ENCODE peak calls at places on chromosomes 11 and 22, in seven cellular contexts. H, A, Q, B, L, N and R are unnamed samples.
A peak's percentile ranks its signal among the peaks of the same experiment; 100 is the strongest.

GRCh38 chr22:37162221-37163095 is 12.7 kb upstream of the IL2RB start:
- DNase-seq in H (no peak), A (peak; percentile 73), Q (no peak), B (no peak), L (no peak), N (no peak), R (no peak)

GRCh38 chr11:124442442-124442841 is 3.1 kb downstream of the OR8B8 start:
- DNase-seq in H (no peak), A (no peak), Q (no peak), B (no peak), L (no peak), N (no peak), R (no peak)

GRCh38 chr11:71381781-71382505 is 66.2 kb downstream of the DHCR7 start:
- DNase-seq in H (no peak), A (no peak), Q (no peak), B (no peak), L (no peak), N (no peak), R (no peak)

GRCh38 chr11:19511413-19512183 is 201.0 kb upstream of the NAV2 start:
- DNase-seq in H (peak; percentile 62), A (no peak), Q (no peak), B (no peak), L (peak; percentile 62), N (peak; percentile 36), R (no peak)

GRCh38 chr11:1150769-1151365 is 6.9 kb upstream of the MUC5AC start:
- DNase-seq in H (no peak), A (no peak), Q (no peak), B (no peak), L (no peak), N (no peak), R (peak; percentile 10)

GRCh38 chr22:47858773-47859306 is 1096.4 kb downstream of the TBC1D22A start:
- DNase-seq in H (no peak), A (no peak), Q (no peak), B (no peak), L (no peak), N (no peak), R (no peak)

GRCh38 chr11:68398870-68399865 is 61.4 kb upstream of the PPP6R3 start:
- DNase-seq in H (no peak), A (no peak), Q (no peak), B (no peak), L (peak; percentile 85), N (no peak), R (peak; percentile 6)

GRCh38 chr11:73140213-73141030 is 1.7 kb downstream of the FCHSD2 start:
- DNase-seq in H (no peak), A (peak; percentile 3), Q (no peak), B (peak; percentile 56), L (peak; percentile 46), N (peak; percentile 39), R (no peak)

GRCh38 chr11:24234822-24235508 is 261.9 kb upstream of the LUZP2 start:
- DNase-seq in H (no peak), A (no peak), Q (no peak), B (no peak), L (peak; percentile 45), N (peak; percentile 60), R (peak; percentile 10)

GRCh38 chr22:32005453-32005852 is 37.6 kb upstream of the SLC5A1 start:
- DNase-seq in H (no peak), A (no peak), Q (peak; percentile 12), B (no peak), L (no peak), N (no peak), R (peak; percentile 12)

GRCh38 chr22:50481045-50481439 is 301 bp upstream of the ADM2 start:
- DNase-seq in H (no peak), A (no peak), Q (no peak), B (peak; percentile 67), L (no peak), N (no peak), R (no peak)

GRCh38 chr22:40819741-40820140 is 595 bp upstream of the SLC25A17 start:
- DNase-seq in H (no peak), A (no peak), Q (peak; percentile 20), B (no peak), L (no peak), N (no peak), R (no peak)

GRCh38 chr11:63840356-63841060 is 1.6 kb downstream of the MARK2 start:
- DNase-seq in H (no peak), A (no peak), Q (no peak), B (no peak), L (no peak), N (no peak), R (no peak)